ENCODE peak calls at places on chromosomes 13 and 19, in six cellular contexts. One of them, this sample, is unnamed.

GRCh38 chr19:41166888-41167804 is 25.9 kb upstream of the CYP2S1 start:
- DNase-seq in breast epithelium: no peak
- DNase-seq in NB4: no peak
- DNase-seq in K562: no peak
- DNase-seq in adrenal gland: no peak
- DNase-seq in body of pancreas: peak; percentile 48
- DNase-seq in this sample: no peak

GRCh38 chr13:53920916-53921315 is 892.3 kb downstream of the OLFM4 start:
- DNase-seq in body of pancreas: no peak
- DNase-seq in K562: no peak
- DNase-seq in NB4: no peak
- DNase-seq in breast epithelium: no peak
- DNase-seq in adrenal gland: no peak
- DNase-seq in this sample: no peak

GRCh38 chr13:90640976-90641375 is 706.5 kb upstream of the MIR17HG start:
- DNase-seq in body of pancreas: no peak
- DNase-seq in K562: no peak
- DNase-seq in adrenal gland: no peak
- DNase-seq in breast epithelium: no peak
- DNase-seq in NB4: no peak
- DNase-seq in this sample: no peak

GRCh38 chr13:27961227-27962085 is 7.7 kb downstream of the CDX2 start:
- DNase-seq in breast epithelium: no peak
- DNase-seq in body of pancreas: no peak
- DNase-seq in adrenal gland: no peak
- DNase-seq in NB4: no peak
- DNase-seq in K562: no peak
- DNase-seq in this sample: no peak

GRCh38 chr19:35208121-35208520 is 20.4 kb downstream of the FAM187B start:
- DNase-seq in adrenal gland: no peak
- DNase-seq in K562: no peak
- DNase-seq in breast epithelium: no peak
- DNase-seq in NB4: no peak
- DNase-seq in body of pancreas: no peak
- DNase-seq in this sample: no peak

GRCh38 chr13:100128373-100128772 is 39.5 kb downstream of the PCCA start:
- DNase-seq in breast epithelium: no peak
- DNase-seq in NB4: peak; percentile 45
- DNase-seq in body of pancreas: no peak
- DNase-seq in K562: no peak
- DNase-seq in adrenal gland: no peak
- DNase-seq in this sample: no peak

GRCh38 chr19:23802290-23802689 is 43.6 kb upstream of the ZNF681 start:
- DNase-seq in adrenal gland: peak; percentile 50
- DNase-seq in NB4: no peak
- DNase-seq in breast epithelium: no peak
- DNase-seq in K562: no peak
- DNase-seq in body of pancreas: no peak
- DNase-seq in this sample: no peak

GRCh38 chr13:32537580-32538233 is 888 bp downstream of the N4BP2L2 start:
- DNase-seq in K562: peak; percentile 10
- DNase-seq in body of pancreas: peak; percentile 7
- DNase-seq in NB4: peak; percentile 83
- DNase-seq in adrenal gland: peak; percentile 27
- DNase-seq in breast epithelium: peak; percentile 30
- DNase-seq in this sample: peak; percentile 71

GRCh38 chr19:54462713-54463530 is 656 bp downstream of the LENG9 start:
- DNase-seq in body of pancreas: peak; percentile 83
- DNase-seq in adrenal gland: peak; percentile 79
- DNase-seq in K562: peak; percentile 42
- DNase-seq in breast epithelium: peak; percentile 54
- DNase-seq in NB4: peak; percentile 80
- DNase-seq in this sample: peak; percentile 79

GRCh38 chr13:57739089-57739488 is 107.5 kb downstream of the PCDH17 start:
- DNase-seq in body of pancreas: no peak
- DNase-seq in K562: no peak
- DNase-seq in adrenal gland: no peak
- DNase-seq in breast epithelium: no peak
- DNase-seq in NB4: no peak
- DNase-seq in this sample: no peak

GRCh38 chr13:44263920-44264610 is 109.6 kb upstream of the SERP2 start:
- DNase-seq in K562: no peak
- DNase-seq in adrenal gland: no peak
- DNase-seq in breast epithelium: no peak
- DNase-seq in NB4: no peak
- DNase-seq in body of pancreas: no peak
- DNase-seq in this sample: no peak

GRCh38 chr19:8577247-8577646 is at the start of gene MYO1F:
- DNase-seq in adrenal gland: peak; percentile 53
- DNase-seq in NB4: peak; percentile 97
- DNase-seq in body of pancreas: peak; percentile 62
- DNase-seq in K562: peak; percentile 45
- DNase-seq in breast epithelium: no peak
- DNase-seq in this sample: no peak

GRCh38 chr13:106095919-106096318 is 439.5 kb downstream of the EFNB2 start:
- DNase-seq in adrenal gland: no peak
- DNase-seq in body of pancreas: no peak
- DNase-seq in breast epithelium: no peak
- DNase-seq in NB4: no peak
- DNase-seq in K562: no peak
- DNase-seq in this sample: no peak

GRCh38 chr13:34161829-34162544 is 344.0 kb downstream of the RFC3 start:
- DNase-seq in adrenal gland: no peak
- DNase-seq in body of pancreas: no peak
- DNase-seq in K562: no peak
- DNase-seq in NB4: peak; percentile 2
- DNase-seq in breast epithelium: no peak
- DNase-seq in this sample: no peak

GRCh38 chr13:107020393-107020792 is 452.5 kb upstream of the ARGLU1 start:
- DNase-seq in NB4: no peak
- DNase-seq in adrenal gland: no peak
- DNase-seq in K562: no peak
- DNase-seq in breast epithelium: no peak
- DNase-seq in body of pancreas: no peak
- DNase-seq in this sample: no peak

GRCh38 chr19:3034845-3035541 is 5.9 kb upstream of the TLE2 start:
- DNase-seq in body of pancreas: peak; percentile 51
- DNase-seq in NB4: peak; percentile 62
- DNase-seq in breast epithelium: peak; percentile 67
- DNase-seq in K562: no peak
- DNase-seq in adrenal gland: peak; percentile 56
- DNase-seq in this sample: no peak

GRCh38 chr19:42271861-42272534 is 2.9 kb downstream of the CIC start:
- DNase-seq in K562: no peak
- DNase-seq in NB4: no peak
- DNase-seq in adrenal gland: no peak
- DNase-seq in body of pancreas: no peak
- DNase-seq in breast epithelium: no peak
- DNase-seq in this sample: no peak

GRCh38 chr13:111328111-111328802 is 7.8 kb downstream of the TEX29 start:
- DNase-seq in body of pancreas: no peak
- DNase-seq in breast epithelium: no peak
- DNase-seq in adrenal gland: no peak
- DNase-seq in K562: no peak
- DNase-seq in NB4: no peak
- DNase-seq in this sample: no peak

GRCh38 chr19:2282062-2282861 is at the start of gene PEAK3:
- DNase-seq in K562: peak; percentile 59
- DNase-seq in adrenal gland: peak; percentile 50
- DNase-seq in body of pancreas: peak; percentile 78
- DNase-seq in breast epithelium: no peak
- DNase-seq in NB4: peak; percentile 91
- DNase-seq in this sample: no peak

GRCh38 chr19:28876604-28877123 is 336.3 kb downstream of the UQCRFS1 start:
- DNase-seq in K562: no peak
- DNase-seq in NB4: no peak
- DNase-seq in adrenal gland: no peak
- DNase-seq in body of pancreas: no peak
- DNase-seq in breast epithelium: no peak
- DNase-seq in this sample: no peak

GRCh38 chr19:29503140-29503758 is 22.5 kb upstream of the VSTM2B start:
- DNase-seq in breast epithelium: no peak
- DNase-seq in K562: no peak
- DNase-seq in body of pancreas: no peak
- DNase-seq in NB4: no peak
- DNase-seq in adrenal gland: no peak
- DNase-seq in this sample: no peak

GRCh38 chr13:44068737-44069136 is 189.0 kb downstream of the LACC1 start:
- DNase-seq in NB4: no peak
- DNase-seq in K562: no peak
- DNase-seq in breast epithelium: no peak
- DNase-seq in adrenal gland: no peak
- DNase-seq in body of pancreas: no peak
- DNase-seq in this sample: no peak

GRCh38 chr13:102401305-102401704 is 543 bp downstream of the FGF14 start:
- DNase-seq in NB4: no peak
- DNase-seq in adrenal gland: no peak
- DNase-seq in breast epithelium: no peak
- DNase-seq in body of pancreas: no peak
- DNase-seq in K562: no peak
- DNase-seq in this sample: no peak

GRCh38 chr13:23570099-23570926 is at the start of gene TNFRSF19:
- DNase-seq in adrenal gland: peak; percentile 64
- DNase-seq in breast epithelium: no peak
- DNase-seq in body of pancreas: peak; percentile 37
- DNase-seq in NB4: no peak
- DNase-seq in K562: peak; percentile 4
- DNase-seq in this sample: peak; percentile 76

GRCh38 chr13:97030705-97031452 is 36.6 kb upstream of the OXGR1 start:
- DNase-seq in K562: peak; percentile 7
- DNase-seq in body of pancreas: no peak
- DNase-seq in breast epithelium: no peak
- DNase-seq in NB4: peak; percentile 65
- DNase-seq in adrenal gland: no peak
- DNase-seq in this sample: peak; percentile 12

GRCh38 chr19:4064551-4065260 is 2.0 kb downstream of the ZBTB7A start:
- DNase-seq in NB4: peak; percentile 62
- DNase-seq in breast epithelium: no peak
- DNase-seq in body of pancreas: peak; percentile 58
- DNase-seq in adrenal gland: peak; percentile 70
- DNase-seq in K562: peak; percentile 72
- DNase-seq in this sample: no peak

GRCh38 chr19:35302446-35302845 is 10.5 kb downstream of the MAG start:
- DNase-seq in K562: no peak
- DNase-seq in NB4: no peak
- DNase-seq in adrenal gland: no peak
- DNase-seq in breast epithelium: no peak
- DNase-seq in body of pancreas: no peak
- DNase-seq in this sample: no peak

GRCh38 chr19:55581828-55582223 is 1.2 kb upstream of the ZNF579 start:
- DNase-seq in K562: no peak
- DNase-seq in breast epithelium: no peak
- DNase-seq in body of pancreas: peak; percentile 43
- DNase-seq in NB4: no peak
- DNase-seq in adrenal gland: no peak
- DNase-seq in this sample: no peak

GRCh38 chr19:49475995-49476880 is 2.2 kb downstream of the FLT3LG start:
- DNase-seq in NB4: peak; percentile 67
- DNase-seq in body of pancreas: no peak
- DNase-seq in adrenal gland: no peak
- DNase-seq in K562: peak; percentile 65
- DNase-seq in breast epithelium: no peak
- DNase-seq in this sample: peak; percentile 62

GRCh38 chr19:49475191-49475932 is 1.3 kb downstream of the FLT3LG start:
- DNase-seq in body of pancreas: no peak
- DNase-seq in NB4: no peak
- DNase-seq in breast epithelium: no peak
- DNase-seq in adrenal gland: no peak
- DNase-seq in K562: no peak
- DNase-seq in this sample: no peak

GRCh38 chr19:49474545-49474930 is 523 bp downstream of the FLT3LG start:
- DNase-seq in NB4: no peak
- DNase-seq in breast epithelium: no peak
- DNase-seq in adrenal gland: no peak
- DNase-seq in K562: no peak
- DNase-seq in body of pancreas: no peak
- DNase-seq in this sample: no peak

GRCh38 chr19:49472936-49473335 is 1.1 kb upstream of the FLT3LG start:
- DNase-seq in body of pancreas: no peak
- DNase-seq in NB4: no peak
- DNase-seq in K562: no peak
- DNase-seq in adrenal gland: no peak
- DNase-seq in breast epithelium: no peak
- DNase-seq in this sample: no peak

DNA sequence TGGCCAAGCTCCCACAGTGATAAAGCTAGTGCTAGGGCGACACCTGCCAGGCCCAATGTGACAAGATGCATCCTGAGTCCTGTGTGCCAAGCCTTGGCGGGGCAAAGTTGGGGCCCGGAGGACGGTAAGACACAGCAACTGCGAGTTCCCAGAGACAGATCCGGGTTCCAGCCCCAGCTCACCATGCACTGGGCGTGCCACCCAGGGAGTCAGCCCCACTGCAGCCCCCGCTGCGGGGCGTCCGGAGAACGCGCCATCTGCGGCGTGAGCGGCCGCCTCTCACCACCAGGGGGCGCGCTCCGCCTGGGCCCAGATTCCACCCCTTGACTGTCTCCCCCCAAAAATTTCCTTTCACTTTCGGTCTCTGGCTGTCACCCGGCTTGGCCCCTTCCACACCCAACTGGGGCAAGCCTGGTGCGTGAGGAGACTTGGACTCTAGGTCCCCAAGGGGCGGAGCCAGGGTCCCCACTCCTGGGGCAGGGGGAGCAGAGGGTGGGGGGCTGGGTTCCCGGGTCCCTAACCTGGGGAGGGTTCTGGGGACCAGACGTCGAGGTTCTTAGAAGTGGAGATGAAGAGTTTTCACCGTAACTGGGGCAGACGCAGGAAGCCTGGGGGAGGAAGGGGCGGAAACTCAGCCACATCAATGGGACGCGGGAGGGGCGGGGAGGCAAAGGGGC is at the start of gene FLT3LG:
- DNase-seq in body of pancreas: peak; percentile 69
- DNase-seq in K562: peak; percentile 87
- DNase-seq in NB4: peak; percentile 86
- DNase-seq in breast epithelium: peak; percentile 74
- DNase-seq in adrenal gland: peak; percentile 74
- DNase-seq in this sample: peak; percentile 91
- TF ChIP-seq POLR2A in body of pancreas: no peak
- TF ChIP-seq POLR2A in K562: no peak
- TF ChIP-seq POLR2A in NB4: no peak
- TF ChIP-seq POLR2A in breast epithelium: no peak
- TF ChIP-seq POLR2A in adrenal gland: no peak
- TF ChIP-seq POLR2A in this sample: peak; percentile 27

GRCh38 chr19:16075430-16076153 is 703 bp upstream of the TPM4 start:
- DNase-seq in breast epithelium: peak; percentile 48
- DNase-seq in K562: no peak
- DNase-seq in body of pancreas: no peak
- DNase-seq in NB4: no peak
- DNase-seq in adrenal gland: no peak
- DNase-seq in this sample: no peak
- TF ChIP-seq POLR2A in breast epithelium: no peak
- TF ChIP-seq POLR2A in K562: peak; percentile 5
- TF ChIP-seq POLR2A in body of pancreas: no peak
- TF ChIP-seq POLR2A in NB4: no peak
- TF ChIP-seq POLR2A in adrenal gland: no peak
- TF ChIP-seq POLR2A in this sample: no peak

GRCh38 chr13:48233097-48233885 is at the start of gene ITM2B:
- DNase-seq in K562: peak; percentile 89
- DNase-seq in body of pancreas: peak; percentile 83
- DNase-seq in adrenal gland: peak; percentile 77
- DNase-seq in NB4: peak; percentile 86
- DNase-seq in breast epithelium: peak; percentile 36
- DNase-seq in this sample: peak; percentile 88
- TF ChIP-seq POLR2A in K562: peak; percentile 71
- TF ChIP-seq POLR2A in body of pancreas: peak; percentile 88
- TF ChIP-seq POLR2A in adrenal gland: peak; percentile 93
- TF ChIP-seq POLR2A in NB4: peak; percentile 85
- TF ChIP-seq POLR2A in breast epithelium: peak; percentile 71
- TF ChIP-seq POLR2A in this sample: peak; percentile 72

GRCh38 chr13:45412274-45413049 is 5.7 kb downstream of the SLC25A30 start:
- DNase-seq in breast epithelium: no peak
- DNase-seq in NB4: no peak
- DNase-seq in adrenal gland: no peak
- DNase-seq in body of pancreas: no peak
- DNase-seq in K562: no peak
- DNase-seq in this sample: no peak
- TF ChIP-seq POLR2A in breast epithelium: no peak
- TF ChIP-seq POLR2A in NB4: no peak
- TF ChIP-seq POLR2A in adrenal gland: no peak
- TF ChIP-seq POLR2A in body of pancreas: no peak
- TF ChIP-seq POLR2A in K562: no peak
- TF ChIP-seq POLR2A in this sample: no peak